ENCODE peak calls at places on chromosomes 1 and 21, in eight cellular contexts. M is left ventricle myocardium inferior, O is pancreas, Y is colonic mucosa, P is endodermal cell, Z is uterus, G is tibial artery, J is fibroblast of lung. D is an unnamed sample. For H3K4me1, the result is how much of the 10 kb centered on the place peaks cover.

GRCh38 chr1:1093610-1093943 is 19.5 kb upstream of the RNF223 start:
- DNase-seq in Z (no peak), M (no peak), P (no peak), J (no peak), Y (no peak), G (peak), O (no peak), D (no peak)

GRCh38 chr1:43587594-43587993 is 56.9 kb downstream of the PTPRF start:
- DNase-seq in M (no peak), Y (no peak), G (no peak), P (no peak), Z (no peak), O (no peak), J (no peak), D (no peak)

GRCh38 chr1:33032126-33032869 is 4.4 kb downstream of the AK2 start:
- DNase-seq in M (no peak), Z (no peak), J (peak), P (no peak), O (no peak), G (no peak), Y (no peak), D (no peak)

GRCh38 chr1:107926436-107927080 is 38.4 kb downstream of the VAV3 start:
- DNase-seq in P (no peak), O (no peak), G (no peak), Z (no peak), J (no peak), Y (no peak), M (no peak), D (no peak)

GRCh38 chr21:41634211-41634694 is 126.3 kb upstream of the TMPRSS2 start:
- DNase-seq in Y (peak), G (no peak), M (no peak), J (no peak), O (no peak), P (no peak), Z (no peak), D (no peak)

GRCh38 chr1:43671626-43672330 is 21.8 kb downstream of the KDM4A start:
- DNase-seq in Y (no peak), G (no peak), Z (no peak), O (no peak), J (peak), P (no peak), M (no peak), D (no peak)

GRCh38 chr21:44780140-44780508 is 21.5 kb downstream of the UBE2G2 start:
- DNase-seq in Y (no peak), J (no peak), O (no peak), G (no peak), M (no peak), Z (no peak), P (peak), D (no peak)

GRCh38 chr1:58855351-58856165 is 71.7 kb upstream of the JUN start:
- DNase-seq in Y (no peak), M (no peak), Z (no peak), P (no peak), G (no peak), J (no peak), O (peak), D (no peak)

GRCh38 chr1:28934676-28935075 is 20.3 kb downstream of the EPB41 start:
- DNase-seq in O (no peak), P (no peak), Z (no peak), M (no peak), J (no peak), Y (no peak), G (no peak), D (no peak)

GRCh38 chr1:85611390-85611789 is 30.8 kb downstream of the CCN1 start:
- DNase-seq in M (no peak), O (no peak), Z (no peak), P (peak), G (no peak), J (peak), Y (no peak), D (no peak)

GRCh38 chr1:6906783-6907182 is 121.5 kb downstream of the CAMTA1 start:
- DNase-seq in M (no peak), Z (no peak), O (no peak), P (peak), Y (no peak), J (no peak), G (no peak), D (no peak)

GRCh38 chr1:152577168-152577567 is 3.1 kb downstream of the LCE3D start:
- DNase-seq in O (no peak), J (no peak), M (no peak), Y (no peak), G (no peak), P (no peak), Z (no peak), D (no peak)

GRCh38 chr21:38954450-38955059 is 148.8 kb downstream of the ETS2 start:
- DNase-seq in Y (no peak), O (no peak), Z (no peak), M (no peak), P (no peak), G (no peak), J (no peak), D (no peak)

GRCh38 chr1:31306278-31306677 is 9.4 kb downstream of the ZCCHC17 start:
- DNase-seq in Z (no peak), G (no peak), M (no peak), O (no peak), P (no peak), Y (no peak), J (peak), D (no peak)

GRCh38 chr1:240582953-240583352 is 29.0 kb downstream of the GREM2 start:
- DNase-seq in M (no peak), O (no peak), G (no peak), Z (no peak), P (no peak), J (no peak), Y (no peak), D (no peak)

GRCh38 chr21:36718951-36719501 is 20.1 kb downstream of the SIM2 start:
- DNase-seq in P (peak), J (no peak), M (no peak), O (no peak), Z (no peak), Y (peak), G (peak), D (no peak)

GRCh38 chr21:18840239-18840638 is 436.7 kb upstream of the TMPRSS15 start:
- DNase-seq in Y (no peak), M (no peak), G (no peak), Z (no peak), J (peak), P (peak), O (no peak), D (no peak)

GRCh38 chr1:17306921-17307320 is 1.1 kb upstream of the PADI4 start:
- DNase-seq in J (no peak), Y (no peak), M (no peak), G (no peak), P (no peak), O (no peak), Z (no peak), D (no peak)

GRCh38 chr1:30822966-30823581 is 65.5 kb upstream of the LAPTM5 start:
- DNase-seq in O (no peak), Y (no peak), J (peak), P (no peak), Z (no peak), M (no peak), G (no peak), D (no peak)

GRCh38 chr1:16080422-16081150 is 7.1 kb upstream of the FAM131C start:
- DNase-seq in J (no peak), Z (no peak), O (peak), P (no peak), G (no peak), Y (no peak), M (no peak), D (peak)

GRCh38 chr1:57165546-57165945 is 199.7 kb upstream of the C8B start:
- DNase-seq in P (no peak), Z (no peak), J (no peak), Y (no peak), G (no peak), O (no peak), M (no peak), D (no peak)

GRCh38 chr1:32915766-32916455 is 14.7 kb upstream of the TMEM54 start:
- DNase-seq in G (no peak), Z (no peak), P (no peak), O (no peak), M (no peak), Y (no peak), J (no peak), D (no peak)

GRCh38 chr1:3545363-3546047 is 65.8 kb downstream of the MEGF6 start:
- DNase-seq in M (no peak), O (no peak), G (no peak), P (peak), Y (no peak), J (peak), Z (peak), D (peak)

GRCh38 chr21:35812679-35813078 is 247.6 kb downstream of the SETD4 start:
- DNase-seq in P (no peak), Y (no peak), G (no peak), M (no peak), J (no peak), Z (no peak), O (no peak), D (no peak)

GRCh38 chr1:52919051-52919719 is 2.4 kb downstream of the ECHDC2 start:
- DNase-seq in Z (no peak), G (no peak), Y (no peak), P (no peak), M (no peak), O (no peak), J (no peak), D (no peak)

GRCh38 chr1:178278135-178278534 is 184.2 kb downstream of the RASAL2 start:
- DNase-seq in Y (no peak), M (no peak), P (no peak), O (no peak), Z (no peak), G (no peak), J (no peak), D (no peak)

GRCh38 chr1:46806196-46807020 is 7.6 kb downstream of the CYP4B1 start:
- DNase-seq in G (peak), Y (no peak), P (peak), Z (peak), J (no peak), M (peak), O (peak), D (peak)

GRCh38 chr1:107140703-107141490 is at the start of gene NTNG1:
- DNase-seq in P (peak), M (no peak), G (no peak), J (no peak), O (peak), Y (peak), Z (no peak), D (peak)

GRCh38 chr1:55541296-55541695 is 326.1 kb upstream of the USP24 start:
- DNase-seq in P (no peak), G (no peak), Z (no peak), M (no peak), J (no peak), Y (no peak), O (no peak), D (no peak)

GRCh38 chr1:26215246-26215645 is 18.8 kb upstream of the CEP85 start:
- DNase-seq in Y (no peak), M (no peak), J (no peak), P (no peak), O (no peak), G (no peak), Z (no peak), D (no peak)

GRCh38 chr1:39360726-39361125 is 130.7 kb upstream of the BMP8A start:
- DNase-seq in P (no peak), O (no peak), Z (no peak), G (no peak), Y (no peak), J (no peak), M (no peak), D (no peak)

GRCh38 chr1:66331641-66332523 is 202.1 kb upstream of the SGIP1 start:
- DNase-seq in Y (peak), O (peak), J (peak), P (peak), M (peak), G (peak), Z (peak), D (peak)

GRCh38 chr1:119279441-119280415 is 88.9 kb upstream of the HAO2 start:
- DNase-seq in P (no peak), M (no peak), G (no peak), Z (no peak), O (no peak), Y (no peak), J (peak), D (peak)

GRCh38 chr1:119713039-119713537 is 1.4 kb downstream of the PHGDH start:
- DNase-seq in Z (peak), M (no peak), G (no peak), O (peak), P (peak), Y (no peak), J (peak), D (peak)

GRCh38 chr1:19154876-19155275 is 55.2 kb downstream of the UBR4 start:
- DNase-seq in J (no peak), M (no peak), O (no peak), Y (no peak), G (no peak), P (no peak), Z (no peak), D (no peak)

GRCh38 chr21:38813554-38813953 is 7.8 kb downstream of the ETS2 start:
- DNase-seq in J (no peak), Y (no peak), O (no peak), M (no peak), G (no peak), Z (no peak), P (no peak), D (no peak)

GRCh38 chr1:229594227-229595008 is 31.5 kb downstream of the TAF5L start:
- DNase-seq in Z (no peak), M (no peak), G (no peak), Y (no peak), J (no peak), O (no peak), P (no peak), D (no peak)

GRCh38 chr1:179175011-179175934 is 54.2 kb downstream of the ABL2 start:
- DNase-seq in J (peak), G (no peak), Z (no peak), P (no peak), Y (no peak), M (no peak), O (no peak), D (no peak)

GRCh38 chr1:174433451-174433850 is 14.3 kb upstream of the GPR52 start:
- DNase-seq in P (no peak), O (no peak), J (peak), M (no peak), Z (no peak), Y (no peak), G (no peak), D (no peak)

DNA sequence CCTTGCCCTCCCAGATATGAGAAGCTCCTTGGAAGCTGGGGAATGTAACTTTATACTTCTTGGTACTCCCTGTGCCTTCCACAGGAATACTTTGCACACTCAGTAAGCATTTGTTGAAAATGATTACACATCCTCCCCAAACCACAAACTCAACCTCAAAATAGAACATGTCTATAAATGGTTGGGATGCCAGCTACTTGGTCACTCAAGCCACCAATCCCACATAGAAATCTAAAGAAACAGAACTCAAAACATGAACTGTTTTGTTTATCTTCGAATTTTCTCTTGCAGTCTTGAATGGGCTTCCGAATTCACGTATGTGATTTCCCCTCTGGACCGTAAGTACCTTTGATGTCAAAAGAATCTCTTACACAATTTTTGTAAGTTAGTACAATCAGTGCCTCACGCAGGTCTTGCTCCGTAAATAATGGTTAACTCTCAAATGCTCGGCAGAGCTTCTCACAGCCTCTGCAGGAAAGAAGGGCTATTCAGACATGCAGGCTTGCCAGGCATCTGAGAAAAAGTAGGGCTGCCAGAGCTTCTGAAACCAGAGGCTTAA is 26.9 kb downstream of the SORT1 start:
- DNase-seq in O (no peak), J (peak), Y (no peak), G (no peak), M (no peak), P (no peak), Z (no peak), D (no peak)
- H3K4me3 ChIP-seq in O (no peak), J (peak), Y (no peak), G (peak), M (peak), P (no peak), Z (no peak), D (no peak)

GRCh38 chr1:194647118-194647517 is 1460.7 kb upstream of the B3GALT2 start:
- DNase-seq in P (no peak), J (no peak), M (no peak), O (no peak), Y (no peak), Z (no peak), G (no peak), D (no peak)
- H3K27ac ChIP-seq in P (no peak), J (no peak), M (no peak), O (no peak), Y (no peak), Z (no peak), G (no peak), D (no peak)

GRCh38 chr1:111463029-111463683 is 10.6 kb upstream of the C1orf162 start:
- DNase-seq in Z (no peak), Y (no peak), M (no peak), P (no peak), J (peak), G (no peak), O (peak), D (no peak)
- H3K4me1 ChIP-seq in Z (under half), Y (under half), M (half or more), P (under half), J (under half), G (under half), O (under half), D (under half)

DNA sequence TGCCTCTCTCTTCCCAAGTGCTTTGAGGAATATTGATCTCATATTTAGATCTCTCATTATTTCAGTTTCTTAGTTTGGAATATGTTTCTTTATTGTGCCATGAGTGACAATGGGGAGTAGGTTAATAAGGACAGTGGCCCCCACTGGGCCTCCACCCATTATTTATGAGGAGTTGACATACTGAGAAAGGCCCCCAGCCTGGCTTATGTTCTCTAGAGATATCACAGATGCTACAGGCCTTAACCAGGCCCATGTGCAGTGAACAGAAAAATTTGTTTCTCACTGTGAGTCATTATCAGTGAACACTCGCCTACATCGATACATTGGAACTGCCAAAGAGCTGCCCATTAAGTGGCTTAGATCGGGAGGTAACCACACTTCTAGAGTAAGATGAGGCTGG is 35.7 kb upstream of the SYT6 start:
- DNase-seq in Z (no peak), O (no peak), J (no peak), Y (no peak), M (no peak), G (no peak), P (no peak), D (no peak)
- H3K4me3 ChIP-seq in Z (no peak), O (no peak), J (no peak), Y (no peak), M (no peak), G (no peak), P (no peak), D (no peak)

DNA sequence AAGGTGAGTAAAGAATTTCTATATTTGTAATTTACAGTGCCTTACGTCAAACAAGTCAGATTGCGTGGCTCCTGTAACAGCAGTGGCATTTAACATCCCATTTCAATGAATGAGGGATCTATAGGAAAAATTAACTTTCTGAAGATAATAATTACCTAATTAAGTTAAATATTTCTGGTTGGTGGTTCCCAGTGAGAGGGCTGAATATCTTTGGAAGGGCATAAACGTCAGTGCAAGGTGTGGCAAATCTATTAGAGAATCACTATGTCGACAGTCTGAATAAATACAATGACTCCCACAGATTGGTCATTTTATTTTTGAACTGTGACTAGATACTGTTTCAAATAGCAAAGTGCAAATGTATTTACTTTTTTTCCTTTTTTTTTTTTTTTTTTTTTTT is 80.0 kb downstream of the S1PR1 start:
- DNase-seq in J (no peak), Y (no peak), P (no peak), M (no peak), G (no peak), O (no peak), Z (no peak), D (no peak)
- H3K27ac ChIP-seq in J (no peak), Y (no peak), P (peak), M (no peak), G (no peak), O (no peak), Z (no peak), D (no peak)

DNA sequence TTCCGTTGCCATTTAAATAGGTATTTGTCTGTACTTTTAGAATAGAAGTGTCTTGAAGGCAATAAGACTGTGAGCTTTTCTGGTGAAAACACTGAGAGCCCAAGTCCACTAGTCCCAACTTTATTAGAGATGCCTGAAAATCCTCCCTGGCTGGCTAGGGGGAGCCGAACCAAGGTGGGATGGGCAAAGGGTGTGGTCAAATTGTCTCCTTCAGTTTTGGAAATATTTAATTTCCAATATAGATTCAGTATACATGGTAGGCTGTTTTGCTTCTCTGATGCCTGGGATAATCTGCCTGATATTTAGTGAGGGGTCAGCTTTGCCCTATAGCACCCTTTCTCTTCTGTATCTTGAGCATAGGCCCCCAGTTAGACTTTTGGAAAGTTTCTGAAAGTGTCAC is 3.5 kb downstream of the ROR1 start:
- DNase-seq in G (no peak), O (no peak), J (no peak), M (no peak), Y (no peak), Z (no peak), P (no peak), D (no peak)
- H3K4me1 ChIP-seq in G (under half), O (under half), J (under half), M (half or more), Y (under half), Z (under half), P (under half), D (under half)

GRCh38 chr1:151001592-151001991 is 5.1 kb downstream of the MINDY1 start:
- DNase-seq in J (no peak), Z (no peak), P (no peak), G (no peak), O (no peak), M (no peak), Y (no peak), D (peak)
- H3K4me3 ChIP-seq in J (no peak), Z (no peak), P (no peak), G (no peak), O (no peak), M (no peak), Y (no peak), D (no peak)

DNA sequence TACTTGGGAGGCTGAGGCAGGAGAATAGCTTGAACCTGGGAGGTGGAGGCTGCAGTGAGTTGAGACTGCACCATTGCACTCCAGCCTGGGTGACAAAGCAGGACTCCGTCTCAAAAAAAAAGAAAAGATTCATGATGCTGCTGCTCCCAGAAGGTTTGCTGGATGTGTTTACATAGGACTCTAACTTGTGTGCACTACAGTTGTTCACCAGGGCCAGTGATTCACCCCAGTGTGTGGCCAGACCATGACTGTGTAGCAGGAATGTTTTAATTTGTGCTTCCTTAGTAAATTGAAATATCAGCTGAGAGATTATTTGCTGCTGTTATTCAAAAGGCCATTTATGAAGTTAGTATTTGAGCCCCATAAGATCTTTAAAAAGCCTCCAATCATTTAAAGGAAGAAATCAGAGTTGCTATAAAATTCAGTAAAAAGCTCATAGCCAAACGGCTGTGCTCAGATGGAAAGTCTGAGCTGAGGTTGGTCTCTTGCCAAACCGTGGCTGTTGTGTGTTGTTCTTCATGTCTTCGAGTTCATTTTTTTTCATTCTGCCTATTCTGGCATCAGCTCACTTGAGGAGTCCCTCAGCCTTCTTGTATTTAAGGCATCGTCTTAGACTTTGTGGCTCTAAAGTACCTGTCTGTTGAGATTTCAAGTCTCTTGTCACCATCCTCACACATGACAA is 18.1 kb upstream of the PGD start:
- DNase-seq in P (no peak), O (no peak), Y (no peak), Z (no peak), J (peak), M (no peak), G (no peak), D (peak)
- H3K27ac ChIP-seq in P (no peak), O (no peak), Y (no peak), Z (no peak), J (peak), M (no peak), G (no peak), D (peak)